ENCODE peak calls at places on chromosomes 16 and 17, in four cellular contexts. J, S, I and V are unnamed samples.

GRCh38 chr17:47177261-47177660 is 11.8 kb downstream of the CDC27 start:
- DNase-seq in J (no peak), S (no peak), I (no peak), V (no peak)

GRCh38 chr17:76442341-76443338 is 10.3 kb downstream of the UBE2O start:
- DNase-seq in J (no peak), S (no peak), I (no peak), V (no peak)

GRCh38 chr16:15779664-15780351 is 77.0 kb downstream of the MYH11 start:
- DNase-seq in J (no peak), S (no peak), I (no peak), V (no peak)

GRCh38 chr16:14070555-14070876 is 603 bp upstream of the MRTFB start:
- DNase-seq in J (no peak), S (no peak), I (no peak), V (no peak)

GRCh38 chr17:29495011-29495410 is 71.8 kb downstream of the ABHD15 start:
- DNase-seq in J (peak), S (no peak), I (peak), V (no peak)

GRCh38 chr16:2511128-2511785 is 2.5 kb upstream of the ATP6V0C start:
- DNase-seq in J (no peak), S (no peak), I (no peak), V (no peak)

GRCh38 chr16:27367463-27368357 is 34.3 kb upstream of the IL21R start:
- DNase-seq in J (no peak), S (peak), I (peak), V (no peak)

GRCh38 chr17:81422776-81423697 is 27.8 kb downstream of the BAHCC1 start:
- DNase-seq in J (peak), S (no peak), I (peak), V (no peak)

GRCh38 chr16:57479422-57480126 is 6.7 kb downstream of the DOK4 start:
- DNase-seq in J (peak), S (no peak), I (no peak), V (no peak)

GRCh38 chr17:2335726-2336214 is 487 bp downstream of the TSR1 start:
- DNase-seq in J (no peak), S (no peak), I (no peak), V (no peak)

GRCh38 chr16:67430504-67431076 is 331 bp upstream of the HSD11B2 start:
- DNase-seq in J (no peak), S (peak), I (no peak), V (no peak)

GRCh38 chr17:64066709-64067108 is 46.3 kb upstream of the ICAM2 start:
- DNase-seq in J (no peak), S (peak), I (no peak), V (no peak)

GRCh38 chr17:64781394-64781793 is 119.3 kb upstream of the SMURF2 start:
- DNase-seq in J (no peak), S (peak), I (no peak), V (no peak)

GRCh38 chr17:15490634-15491261 is 23.3 kb upstream of the CDRT4 start:
- DNase-seq in J (peak), S (no peak), I (no peak), V (no peak)

GRCh38 chr17:42017866-42018200 is 594 bp upstream of the DNAJC7 start:
- DNase-seq in J (no peak), S (no peak), I (no peak), V (no peak)

GRCh38 chr17:38357488-38358123 is 6.0 kb downstream of the SOCS7 start:
- DNase-seq in J (no peak), S (no peak), I (no peak), V (no peak)

GRCh38 chr16:21611546-21612384 is 12.4 kb downstream of the METTL9 start:
- DNase-seq in J (no peak), S (no peak), I (no peak), V (no peak)

GRCh38 chr17:21077286-21077685 is 34.5 kb upstream of the USP22 start:
- DNase-seq in J (no peak), S (no peak), I (no peak), V (no peak)

GRCh38 chr16:2489581-2489980 is 14.7 kb downstream of the TBC1D24 start:
- DNase-seq in J (no peak), S (no peak), I (no peak), V (no peak)

GRCh38 chr17:37100231-37100630 is 151.5 kb downstream of the AATF start:
- DNase-seq in J (no peak), S (no peak), I (no peak), V (no peak)

GRCh38 chr16:29684671-29685070 is 5.7 kb downstream of the QPRT start:
- DNase-seq in J (no peak), S (no peak), I (no peak), V (no peak)

GRCh38 chr17:44932526-44933097 is 15.0 kb downstream of the KIF18B start:
- DNase-seq in J (no peak), S (no peak), I (no peak), V (no peak)